ENCODE peak calls at places on chromosomes 5 and 9, in four cellular contexts. One of them, this sample, is unnamed.

GRCh38 chr5:98258939-98259338 is 514.5 kb upstream of the RGMB start:
- DNase-seq in mesothelial cell of epicardium: no peak
- DNase-seq in CD4-positive, alpha-beta T cell: no peak
- DNase-seq in activated CD8-positive, alpha-beta T cell treated with anti-CD3 and anti-CD28 coated beads for 36 hours: no peak
- DNase-seq in this sample: no peak

GRCh38 chr5:133723126-133723525 is 110.8 kb upstream of the FSTL4 start:
- DNase-seq in CD4-positive, alpha-beta T cell: no peak
- DNase-seq in mesothelial cell of epicardium: no peak
- DNase-seq in activated CD8-positive, alpha-beta T cell treated with anti-CD3 and anti-CD28 coated beads for 36 hours: no peak
- DNase-seq in this sample: no peak

GRCh38 chr9:72529531-72529930 is 8.1 kb downstream of the TMC1 start:
- DNase-seq in CD4-positive, alpha-beta T cell: no peak
- DNase-seq in activated CD8-positive, alpha-beta T cell treated with anti-CD3 and anti-CD28 coated beads for 36 hours: no peak
- DNase-seq in mesothelial cell of epicardium: no peak
- DNase-seq in this sample: no peak

GRCh38 chr5:13989832-13990231 is 45.3 kb upstream of the DNAH5 start:
- DNase-seq in activated CD8-positive, alpha-beta T cell treated with anti-CD3 and anti-CD28 coated beads for 36 hours: no peak
- DNase-seq in mesothelial cell of epicardium: no peak
- DNase-seq in CD4-positive, alpha-beta T cell: no peak
- DNase-seq in this sample: no peak

GRCh38 chr9:68741751-68742730 is 37.0 kb downstream of the PIP5K1B start:
- DNase-seq in activated CD8-positive, alpha-beta T cell treated with anti-CD3 and anti-CD28 coated beads for 36 hours: no peak
- DNase-seq in mesothelial cell of epicardium: no peak
- DNase-seq in CD4-positive, alpha-beta T cell: no peak
- DNase-seq in this sample: no peak

GRCh38 chr9:112849363-112849922 is 41.2 kb downstream of the SLC46A2 start:
- DNase-seq in CD4-positive, alpha-beta T cell: no peak
- DNase-seq in mesothelial cell of epicardium: no peak
- DNase-seq in activated CD8-positive, alpha-beta T cell treated with anti-CD3 and anti-CD28 coated beads for 36 hours: no peak
- DNase-seq in this sample: no peak

GRCh38 chr9:19485193-19485592 is 76.4 kb downstream of the ACER2 start:
- DNase-seq in activated CD8-positive, alpha-beta T cell treated with anti-CD3 and anti-CD28 coated beads for 36 hours: no peak
- DNase-seq in mesothelial cell of epicardium: no peak
- DNase-seq in CD4-positive, alpha-beta T cell: no peak
- DNase-seq in this sample: no peak

GRCh38 chr5:143166661-143167420 is 236.6 kb downstream of the NR3C1 start:
- DNase-seq in CD4-positive, alpha-beta T cell: no peak
- DNase-seq in activated CD8-positive, alpha-beta T cell treated with anti-CD3 and anti-CD28 coated beads for 36 hours: no peak
- DNase-seq in mesothelial cell of epicardium: no peak
- DNase-seq in this sample: no peak

GRCh38 chr5:135660826-135661555 is 82.2 kb upstream of the CXCL14 start:
- DNase-seq in CD4-positive, alpha-beta T cell: no peak
- DNase-seq in activated CD8-positive, alpha-beta T cell treated with anti-CD3 and anti-CD28 coated beads for 36 hours: no peak
- DNase-seq in mesothelial cell of epicardium: no peak
- DNase-seq in this sample: no peak

GRCh38 chr5:157166494-157167218 is 592 bp upstream of the GARIN3 start:
- DNase-seq in mesothelial cell of epicardium: no peak
- DNase-seq in activated CD8-positive, alpha-beta T cell treated with anti-CD3 and anti-CD28 coated beads for 36 hours: no peak
- DNase-seq in CD4-positive, alpha-beta T cell: no peak
- DNase-seq in this sample: no peak

GRCh38 chr9:27344776-27345175 is 47.8 kb upstream of the EQTN start:
- DNase-seq in activated CD8-positive, alpha-beta T cell treated with anti-CD3 and anti-CD28 coated beads for 36 hours: no peak
- DNase-seq in CD4-positive, alpha-beta T cell: no peak
- DNase-seq in mesothelial cell of epicardium: no peak
- DNase-seq in this sample: no peak

GRCh38 chr9:8822667-8823025 is 1023.1 kb upstream of the DMAC1 start:
- DNase-seq in CD4-positive, alpha-beta T cell: no peak
- DNase-seq in mesothelial cell of epicardium: no peak
- DNase-seq in activated CD8-positive, alpha-beta T cell treated with anti-CD3 and anti-CD28 coated beads for 36 hours: no peak
- DNase-seq in this sample: no peak

GRCh38 chr5:151966046-151966445 is 41.4 kb upstream of the GLRA1 start:
- DNase-seq in CD4-positive, alpha-beta T cell: no peak
- DNase-seq in activated CD8-positive, alpha-beta T cell treated with anti-CD3 and anti-CD28 coated beads for 36 hours: no peak
- DNase-seq in mesothelial cell of epicardium: no peak
- DNase-seq in this sample: no peak

GRCh38 chr9:123378028-123378427 is 22.0 kb downstream of the CRB2 start:
- DNase-seq in CD4-positive, alpha-beta T cell: no peak
- DNase-seq in activated CD8-positive, alpha-beta T cell treated with anti-CD3 and anti-CD28 coated beads for 36 hours: no peak
- DNase-seq in mesothelial cell of epicardium: no peak
- DNase-seq in this sample: no peak

GRCh38 chr9:33750307-33750838 is 45.0 kb upstream of the PRSS3 start:
- DNase-seq in activated CD8-positive, alpha-beta T cell treated with anti-CD3 and anti-CD28 coated beads for 36 hours: no peak
- DNase-seq in mesothelial cell of epicardium: no peak
- DNase-seq in CD4-positive, alpha-beta T cell: no peak
- DNase-seq in this sample: no peak

GRCh38 chr9:132756214-132756799 is 86.0 kb downstream of the GTF3C4 start:
- DNase-seq in mesothelial cell of epicardium: peak
- DNase-seq in activated CD8-positive, alpha-beta T cell treated with anti-CD3 and anti-CD28 coated beads for 36 hours: no peak
- DNase-seq in CD4-positive, alpha-beta T cell: no peak
- DNase-seq in this sample: no peak

GRCh38 chr5:103444333-103445038 is 118.1 kb downstream of the NUDT12 start:
- DNase-seq in CD4-positive, alpha-beta T cell: no peak
- DNase-seq in mesothelial cell of epicardium: no peak
- DNase-seq in activated CD8-positive, alpha-beta T cell treated with anti-CD3 and anti-CD28 coated beads for 36 hours: no peak
- DNase-seq in this sample: no peak

GRCh38 chr9:91191443-91192378 is 170.0 kb downstream of the AUH start:
- DNase-seq in CD4-positive, alpha-beta T cell: no peak
- DNase-seq in activated CD8-positive, alpha-beta T cell treated with anti-CD3 and anti-CD28 coated beads for 36 hours: peak
- DNase-seq in mesothelial cell of epicardium: no peak
- DNase-seq in this sample: no peak

GRCh38 chr9:7238244-7238637 is 480.5 kb downstream of the KDM4C start:
- DNase-seq in mesothelial cell of epicardium: no peak
- DNase-seq in activated CD8-positive, alpha-beta T cell treated with anti-CD3 and anti-CD28 coated beads for 36 hours: no peak
- DNase-seq in CD4-positive, alpha-beta T cell: no peak
- DNase-seq in this sample: no peak

GRCh38 chr9:87973122-87973521 is 1.2 kb downstream of the CDK20 start:
- DNase-seq in activated CD8-positive, alpha-beta T cell treated with anti-CD3 and anti-CD28 coated beads for 36 hours: no peak
- DNase-seq in mesothelial cell of epicardium: no peak
- DNase-seq in CD4-positive, alpha-beta T cell: no peak
- DNase-seq in this sample: no peak

GRCh38 chr5:10702040-10702629 is 58.9 kb downstream of the DAP start:
- DNase-seq in mesothelial cell of epicardium: no peak
- DNase-seq in activated CD8-positive, alpha-beta T cell treated with anti-CD3 and anti-CD28 coated beads for 36 hours: no peak
- DNase-seq in CD4-positive, alpha-beta T cell: no peak
- DNase-seq in this sample: no peak

GRCh38 chr5:132225165-132226032 is 2.3 kb downstream of the P4HA2 start:
- DNase-seq in activated CD8-positive, alpha-beta T cell treated with anti-CD3 and anti-CD28 coated beads for 36 hours: peak
- DNase-seq in CD4-positive, alpha-beta T cell: peak
- DNase-seq in mesothelial cell of epicardium: peak
- DNase-seq in this sample: no peak

GRCh38 chr9:98191615-98192502 is 578 bp downstream of the CORO2A start:
- DNase-seq in CD4-positive, alpha-beta T cell: peak
- DNase-seq in mesothelial cell of epicardium: peak
- DNase-seq in activated CD8-positive, alpha-beta T cell treated with anti-CD3 and anti-CD28 coated beads for 36 hours: peak
- DNase-seq in this sample: no peak

GRCh38 chr5:154506716-154507080 is 28.7 kb upstream of the HAND1 start:
- DNase-seq in activated CD8-positive, alpha-beta T cell treated with anti-CD3 and anti-CD28 coated beads for 36 hours: no peak
- DNase-seq in mesothelial cell of epicardium: no peak
- DNase-seq in CD4-positive, alpha-beta T cell: peak
- DNase-seq in this sample: no peak

GRCh38 chr5:14229181-14229580 is 86.0 kb downstream of the TRIO start:
- DNase-seq in CD4-positive, alpha-beta T cell: no peak
- DNase-seq in activated CD8-positive, alpha-beta T cell treated with anti-CD3 and anti-CD28 coated beads for 36 hours: no peak
- DNase-seq in mesothelial cell of epicardium: no peak
- DNase-seq in this sample: no peak

GRCh38 chr5:148781771-148782170 is 44.6 kb upstream of the ADRB2 start:
- DNase-seq in activated CD8-positive, alpha-beta T cell treated with anti-CD3 and anti-CD28 coated beads for 36 hours: no peak
- DNase-seq in mesothelial cell of epicardium: no peak
- DNase-seq in CD4-positive, alpha-beta T cell: no peak
- DNase-seq in this sample: no peak

GRCh38 chr5:64789457-64789856 is 20.7 kb downstream of the CWC27 start:
- DNase-seq in CD4-positive, alpha-beta T cell: no peak
- DNase-seq in activated CD8-positive, alpha-beta T cell treated with anti-CD3 and anti-CD28 coated beads for 36 hours: no peak
- DNase-seq in mesothelial cell of epicardium: no peak
- DNase-seq in this sample: no peak

GRCh38 chr5:17412760-17413671 is 85.0 kb upstream of the TAF11L2 start:
- DNase-seq in activated CD8-positive, alpha-beta T cell treated with anti-CD3 and anti-CD28 coated beads for 36 hours: no peak
- DNase-seq in CD4-positive, alpha-beta T cell: no peak
- DNase-seq in mesothelial cell of epicardium: no peak
- DNase-seq in this sample: no peak

GRCh38 chr5:1874348-1874747 is 8.4 kb downstream of the IRX4 start:
- DNase-seq in mesothelial cell of epicardium: no peak
- DNase-seq in CD4-positive, alpha-beta T cell: no peak
- DNase-seq in activated CD8-positive, alpha-beta T cell treated with anti-CD3 and anti-CD28 coated beads for 36 hours: no peak
- DNase-seq in this sample: no peak

GRCh38 chr9:137218754-137219271 is 3.2 kb downstream of the RNF208 start:
- DNase-seq in mesothelial cell of epicardium: no peak
- DNase-seq in activated CD8-positive, alpha-beta T cell treated with anti-CD3 and anti-CD28 coated beads for 36 hours: no peak
- DNase-seq in CD4-positive, alpha-beta T cell: no peak
- DNase-seq in this sample: no peak

GRCh38 chr5:122150128-122150685 is 20.9 kb downstream of the ZNF474 start:
- DNase-seq in mesothelial cell of epicardium: no peak
- DNase-seq in activated CD8-positive, alpha-beta T cell treated with anti-CD3 and anti-CD28 coated beads for 36 hours: no peak
- DNase-seq in CD4-positive, alpha-beta T cell: no peak
- DNase-seq in this sample: no peak
- TF ChIP-seq CTCF in mesothelial cell of epicardium: no peak
- TF ChIP-seq CTCF in activated CD8-positive, alpha-beta T cell treated with anti-CD3 and anti-CD28 coated beads for 36 hours: no peak
- TF ChIP-seq CTCF in CD4-positive, alpha-beta T cell: no peak
- TF ChIP-seq CTCF in this sample: no peak

GRCh38 chr9:84838879-84839278 is 169.3 kb downstream of the NTRK2 start:
- DNase-seq in mesothelial cell of epicardium: no peak
- DNase-seq in CD4-positive, alpha-beta T cell: no peak
- DNase-seq in activated CD8-positive, alpha-beta T cell treated with anti-CD3 and anti-CD28 coated beads for 36 hours: no peak
- DNase-seq in this sample: no peak
- TF ChIP-seq CTCF in mesothelial cell of epicardium: no peak
- TF ChIP-seq CTCF in CD4-positive, alpha-beta T cell: no peak
- TF ChIP-seq CTCF in activated CD8-positive, alpha-beta T cell treated with anti-CD3 and anti-CD28 coated beads for 36 hours: no peak
- TF ChIP-seq CTCF in this sample: no peak

GRCh38 chr5:93681432-93681831 is 60.0 kb downstream of the POU5F2 start:
- DNase-seq in mesothelial cell of epicardium: no peak
- DNase-seq in CD4-positive, alpha-beta T cell: no peak
- DNase-seq in activated CD8-positive, alpha-beta T cell treated with anti-CD3 and anti-CD28 coated beads for 36 hours: no peak
- DNase-seq in this sample: no peak
- TF ChIP-seq CTCF in mesothelial cell of epicardium: peak
- TF ChIP-seq CTCF in CD4-positive, alpha-beta T cell: no peak
- TF ChIP-seq CTCF in activated CD8-positive, alpha-beta T cell treated with anti-CD3 and anti-CD28 coated beads for 36 hours: no peak
- TF ChIP-seq CTCF in this sample: no peak

DNA sequence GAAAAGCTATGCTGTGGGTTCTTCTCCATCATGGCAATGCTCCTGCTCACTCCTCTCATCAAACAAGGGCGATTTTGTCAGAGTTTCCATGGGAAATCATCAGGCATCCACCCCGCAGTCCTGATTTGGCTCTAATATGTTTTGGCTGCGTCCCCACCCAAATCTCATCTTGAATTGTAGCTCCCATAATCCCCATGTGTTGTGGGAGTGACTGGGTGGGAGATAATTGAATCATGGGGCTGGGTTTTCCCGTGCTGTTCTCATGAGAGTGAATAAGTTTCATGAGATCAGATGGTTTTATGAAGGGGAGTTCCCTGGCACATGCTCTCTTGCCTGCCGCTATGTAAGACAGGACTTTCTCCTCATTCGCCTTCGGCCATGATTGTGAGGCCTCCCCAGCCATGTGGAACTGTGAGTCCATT is 163.8 kb downstream of the GADD45G start:
- DNase-seq in mesothelial cell of epicardium: no peak
- DNase-seq in CD4-positive, alpha-beta T cell: no peak
- DNase-seq in activated CD8-positive, alpha-beta T cell treated with anti-CD3 and anti-CD28 coated beads for 36 hours: peak
- DNase-seq in this sample: no peak
- TF ChIP-seq CTCF in mesothelial cell of epicardium: no peak
- TF ChIP-seq CTCF in CD4-positive, alpha-beta T cell: no peak
- TF ChIP-seq CTCF in activated CD8-positive, alpha-beta T cell treated with anti-CD3 and anti-CD28 coated beads for 36 hours: no peak
- TF ChIP-seq CTCF in this sample: no peak

GRCh38 chr9:125986966-125987365 is 239.8 kb downstream of the PBX3 start:
- DNase-seq in activated CD8-positive, alpha-beta T cell treated with anti-CD3 and anti-CD28 coated beads for 36 hours: no peak
- DNase-seq in CD4-positive, alpha-beta T cell: peak
- DNase-seq in mesothelial cell of epicardium: no peak
- DNase-seq in this sample: no peak

GRCh38 chr9:125987420-125987819 is 240.2 kb downstream of the PBX3 start:
- DNase-seq in CD4-positive, alpha-beta T cell: peak
- DNase-seq in activated CD8-positive, alpha-beta T cell treated with anti-CD3 and anti-CD28 coated beads for 36 hours: no peak
- DNase-seq in mesothelial cell of epicardium: no peak
- DNase-seq in this sample: no peak

GRCh38 chr9:125984461-125984860 is 237.3 kb downstream of the PBX3 start:
- DNase-seq in mesothelial cell of epicardium: no peak
- DNase-seq in CD4-positive, alpha-beta T cell: peak
- DNase-seq in activated CD8-positive, alpha-beta T cell treated with anti-CD3 and anti-CD28 coated beads for 36 hours: no peak
- DNase-seq in this sample: no peak

GRCh38 chr9:125985142-125985997 is 238.2 kb downstream of the PBX3 start:
- DNase-seq in mesothelial cell of epicardium: peak
- DNase-seq in activated CD8-positive, alpha-beta T cell treated with anti-CD3 and anti-CD28 coated beads for 36 hours: no peak
- DNase-seq in CD4-positive, alpha-beta T cell: no peak
- DNase-seq in this sample: no peak

GRCh38 chr9:125985998-125986655 is 239.0 kb downstream of the PBX3 start:
- DNase-seq in activated CD8-positive, alpha-beta T cell treated with anti-CD3 and anti-CD28 coated beads for 36 hours: no peak
- DNase-seq in CD4-positive, alpha-beta T cell: peak
- DNase-seq in mesothelial cell of epicardium: no peak
- DNase-seq in this sample: no peak
- TF ChIP-seq CTCF in activated CD8-positive, alpha-beta T cell treated with anti-CD3 and anti-CD28 coated beads for 36 hours: no peak
- TF ChIP-seq CTCF in CD4-positive, alpha-beta T cell: no peak
- TF ChIP-seq CTCF in mesothelial cell of epicardium: no peak
- TF ChIP-seq CTCF in this sample: no peak

DNA sequence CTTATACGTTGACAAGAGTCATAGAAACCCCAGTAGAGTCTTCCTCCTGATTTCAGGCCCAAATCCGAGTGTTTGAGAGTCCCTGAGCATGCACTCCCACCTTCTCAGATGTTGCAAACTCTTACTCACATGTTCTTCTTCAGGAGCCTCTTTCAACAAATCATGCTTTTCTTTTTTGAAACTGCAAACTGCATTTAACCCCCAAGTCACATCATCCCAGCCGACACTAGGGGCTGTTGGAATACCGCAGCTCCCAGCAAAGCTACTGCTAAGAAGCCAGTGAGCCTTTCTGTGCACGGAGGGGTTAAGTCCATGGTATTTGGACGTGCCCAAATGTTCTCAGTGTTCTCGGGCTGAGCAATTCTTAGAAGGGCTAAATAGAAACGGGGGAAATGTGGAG is 282.9 kb downstream of the NFIB start:
- DNase-seq in activated CD8-positive, alpha-beta T cell treated with anti-CD3 and anti-CD28 coated beads for 36 hours: no peak
- DNase-seq in mesothelial cell of epicardium: no peak
- DNase-seq in CD4-positive, alpha-beta T cell: no peak
- DNase-seq in this sample: no peak
- TF ChIP-seq CTCF in activated CD8-positive, alpha-beta T cell treated with anti-CD3 and anti-CD28 coated beads for 36 hours: no peak
- TF ChIP-seq CTCF in mesothelial cell of epicardium: no peak
- TF ChIP-seq CTCF in CD4-positive, alpha-beta T cell: no peak
- TF ChIP-seq CTCF in this sample: no peak

GRCh38 chr5:85049020-85049419 is 664.3 kb upstream of the EDIL3 start:
- DNase-seq in CD4-positive, alpha-beta T cell: no peak
- DNase-seq in mesothelial cell of epicardium: no peak
- DNase-seq in activated CD8-positive, alpha-beta T cell treated with anti-CD3 and anti-CD28 coated beads for 36 hours: no peak
- DNase-seq in this sample: no peak
- TF ChIP-seq CTCF in CD4-positive, alpha-beta T cell: no peak
- TF ChIP-seq CTCF in mesothelial cell of epicardium: no peak
- TF ChIP-seq CTCF in activated CD8-positive, alpha-beta T cell treated with anti-CD3 and anti-CD28 coated beads for 36 hours: no peak
- TF ChIP-seq CTCF in this sample: peak

GRCh38 chr5:77869115-77869798 is 93.1 kb upstream of the TBCA start:
- DNase-seq in mesothelial cell of epicardium: no peak
- DNase-seq in CD4-positive, alpha-beta T cell: no peak
- DNase-seq in activated CD8-positive, alpha-beta T cell treated with anti-CD3 and anti-CD28 coated beads for 36 hours: no peak
- DNase-seq in this sample: no peak

GRCh38 chr5:77864997-77865396 is 88.9 kb upstream of the TBCA start:
- DNase-seq in activated CD8-positive, alpha-beta T cell treated with anti-CD3 and anti-CD28 coated beads for 36 hours: no peak
- DNase-seq in mesothelial cell of epicardium: no peak
- DNase-seq in CD4-positive, alpha-beta T cell: no peak
- DNase-seq in this sample: no peak

GRCh38 chr5:77866198-77866597 is 90.1 kb upstream of the TBCA start:
- DNase-seq in CD4-positive, alpha-beta T cell: no peak
- DNase-seq in activated CD8-positive, alpha-beta T cell treated with anti-CD3 and anti-CD28 coated beads for 36 hours: no peak
- DNase-seq in mesothelial cell of epicardium: no peak
- DNase-seq in this sample: no peak

GRCh38 chr5:77867914-77868313 is 91.8 kb upstream of the TBCA start:
- DNase-seq in activated CD8-positive, alpha-beta T cell treated with anti-CD3 and anti-CD28 coated beads for 36 hours: no peak
- DNase-seq in mesothelial cell of epicardium: no peak
- DNase-seq in CD4-positive, alpha-beta T cell: no peak
- DNase-seq in this sample: no peak

GRCh38 chr5:77867194-77867691 is 91.1 kb upstream of the TBCA start:
- DNase-seq in activated CD8-positive, alpha-beta T cell treated with anti-CD3 and anti-CD28 coated beads for 36 hours: no peak
- DNase-seq in CD4-positive, alpha-beta T cell: no peak
- DNase-seq in mesothelial cell of epicardium: no peak
- DNase-seq in this sample: no peak
- TF ChIP-seq CTCF in activated CD8-positive, alpha-beta T cell treated with anti-CD3 and anti-CD28 coated beads for 36 hours: no peak
- TF ChIP-seq CTCF in CD4-positive, alpha-beta T cell: no peak
- TF ChIP-seq CTCF in mesothelial cell of epicardium: peak
- TF ChIP-seq CTCF in this sample: peak